ENCODE peak calls at places on chromosomes 6 and 20, in five cellular contexts. U, C, Y, N and D are unnamed samples.

GRCh38 chr6:113570651-113571050 is 286.5 kb upstream of the MARCKS start:
- DNase-seq in U (no peak), C (no peak), Y (no peak), N (no peak), D (no peak)

GRCh38 chr20:62308102-62308822 is 5.5 kb downstream of the ADRM1 start:
- DNase-seq in U (no peak), C (no peak), Y (no peak), N (no peak), D (no peak)

GRCh38 chr6:98845201-98846020 is 11.0 kb downstream of the POU3F2 start:
- DNase-seq in U (peak; percentile 77), C (peak; percentile 78), Y (peak; percentile 66), N (peak; percentile 37), D (peak; percentile 52)

GRCh38 chr6:22709804-22710203 is 140.4 kb downstream of the HDGFL1 start:
- DNase-seq in U (no peak), C (peak; percentile 50), Y (no peak), N (no peak), D (no peak)

GRCh38 chr6:45543298-45544235 is 165.8 kb upstream of the SUPT3H start:
- DNase-seq in U (no peak), C (peak; percentile 77), Y (no peak), N (no peak), D (no peak)

GRCh38 chr6:52612336-52613096 is 35.7 kb upstream of the TRAM2 start:
- DNase-seq in U (no peak), C (peak; percentile 50), Y (no peak), N (no peak), D (no peak)

GRCh38 chr6:17418281-17419188 is 25.1 kb downstream of the CAP2 start:
- DNase-seq in U (no peak), C (peak; percentile 53), Y (no peak), N (no peak), D (no peak)

GRCh38 chr20:25044261-25044560 is 13.7 kb downstream of the ACSS1 start:
- DNase-seq in U (peak; percentile 34), C (no peak), Y (no peak), N (no peak), D (no peak)

GRCh38 chr6:9520417-9521151 is 894.3 kb downstream of the TFAP2A start:
- DNase-seq in U (no peak), C (peak; percentile 89), Y (no peak), N (no peak), D (no peak)

GRCh38 chr20:4325548-4326187 is 310.3 kb upstream of the RNF24 start:
- DNase-seq in U (peak; percentile 63), C (no peak), Y (peak; percentile 45), N (no peak), D (no peak)

GRCh38 chr6:6646384-6646783 is 57.9 kb downstream of the LY86 start:
- DNase-seq in U (no peak), C (no peak), Y (no peak), N (no peak), D (no peak)

GRCh38 chr6:166540631-166541331 is 45.7 kb downstream of the RAMACL start:
- DNase-seq in U (no peak), C (peak; percentile 17), Y (no peak), N (peak; percentile 51), D (peak; percentile 9)

GRCh38 chr6:124164363-124164762 is 360.7 kb downstream of the NKAIN2 start:
- DNase-seq in U (no peak), C (no peak), Y (no peak), N (no peak), D (no peak)

GRCh38 chr6:90226257-90226656 is 70.4 kb downstream of the BACH2 start:
- DNase-seq in U (no peak), C (peak; percentile 74), Y (no peak), N (no peak), D (no peak)

GRCh38 chr20:16588241-16588640 is 15.0 kb upstream of the KIF16B start:
- DNase-seq in U (no peak), C (no peak), Y (no peak), N (no peak), D (no peak)

GRCh38 chr20:44619294-44619693 is 32.2 kb downstream of the ADA start:
- DNase-seq in U (no peak), C (no peak), Y (no peak), N (no peak), D (no peak)

GRCh38 chr6:78942451-78942850 is 75.1 kb downstream of the IRAK1BP1 start:
- DNase-seq in U (no peak), C (peak; percentile 15), Y (no peak), N (no peak), D (no peak)

GRCh38 chr6:140487586-140487985 is 1113.1 kb upstream of the CITED2 start:
- DNase-seq in U (no peak), C (no peak), Y (no peak), N (no peak), D (no peak)

GRCh38 chr20:35003211-35004031 is 47.8 kb downstream of the MYH7B start:
- DNase-seq in U (peak; percentile 43), C (no peak), Y (no peak), N (no peak), D (no peak)

GRCh38 chr6:134787261-134787871 is 162.5 kb downstream of the ALDH8A1 start:
- DNase-seq in U (no peak), C (peak; percentile 74), Y (no peak), N (no peak), D (no peak)

GRCh38 chr6:70389261-70389660 is 24.0 kb upstream of the FAM135A start:
- DNase-seq in U (no peak), C (no peak), Y (no peak), N (no peak), D (no peak)

GRCh38 chr6:44733146-44733545 is 345.6 kb downstream of the CDC5L start:
- DNase-seq in U (no peak), C (no peak), Y (peak; percentile 20), N (no peak), D (no peak)

GRCh38 chr6:125667326-125667725 is 82.1 kb upstream of the HEY2 start:
- DNase-seq in U (no peak), C (no peak), Y (no peak), N (no peak), D (no peak)

GRCh38 chr20:47681977-47682812 is 103.1 kb downstream of the SULF2 start:
- DNase-seq in U (no peak), C (no peak), Y (peak; percentile 76), N (no peak), D (no peak)

GRCh38 chr20:50283922-50284810 is 93.5 kb downstream of the CEBPB start:
- DNase-seq in U (peak; percentile 71), C (peak; percentile 66), Y (no peak), N (no peak), D (no peak)

GRCh38 chr20:17667445-17667844 is 14.6 kb downstream of the RRBP1 start:
- DNase-seq in U (no peak), C (no peak), Y (no peak), N (no peak), D (no peak)

GRCh38 chr6:134398453-134398852 is 80.5 kb upstream of the SGK1 start:
- DNase-seq in U (peak; percentile 65), C (no peak), Y (no peak), N (no peak), D (no peak)

GRCh38 chr20:25339608-25340007 is 51.0 kb downstream of the ABHD12 start:
- DNase-seq in U (no peak), C (no peak), Y (no peak), N (no peak), D (no peak)

GRCh38 chr6:31620586-31621319 is at the start of gene PRRC2A:
- DNase-seq in U (no peak), C (peak; percentile 59), Y (peak; percentile 92), N (peak; percentile 71), D (no peak)

GRCh38 chr20:50259705-50260479 is 69.3 kb downstream of the CEBPB start:
- DNase-seq in U (peak; percentile 74), C (no peak), Y (peak; percentile 68), N (no peak), D (no peak)

GRCh38 chr6:14224359-14225103 is 107.0 kb downstream of the CD83 start:
- DNase-seq in U (no peak), C (no peak), Y (no peak), N (no peak), D (no peak)

GRCh38 chr6:158321960-158322359 is 9.7 kb downstream of the TULP4 start:
- DNase-seq in U (no peak), C (peak; percentile 77), Y (no peak), N (no peak), D (no peak)

GRCh38 chr20:35008411-35009342 is 53.0 kb downstream of the MYH7B start:
- DNase-seq in U (peak; percentile 86), C (no peak), Y (no peak), N (no peak), D (no peak)

GRCh38 chr6:10338151-10338550 is 76.7 kb downstream of the TFAP2A start:
- DNase-seq in U (no peak), C (no peak), Y (no peak), N (no peak), D (no peak)

GRCh38 chr6:79048611-79049010 is 29.4 kb downstream of the PHIP start:
- DNase-seq in U (no peak), C (peak; percentile 31), Y (no peak), N (no peak), D (no peak)

GRCh38 chr6:144176043-144176442 is 25.7 kb downstream of the STX11 start:
- DNase-seq in U (no peak), C (no peak), Y (no peak), N (no peak), D (no peak)
- H3K4me1 ChIP-seq in U (no peaks in the 10 kb centered on the region), C (no peaks in the 10 kb centered on the region), Y (no peaks in the 10 kb centered on the region), N (peaks cover 2% of the 10 kb centered on the region), D (no peaks in the 10 kb centered on the region)

DNA sequence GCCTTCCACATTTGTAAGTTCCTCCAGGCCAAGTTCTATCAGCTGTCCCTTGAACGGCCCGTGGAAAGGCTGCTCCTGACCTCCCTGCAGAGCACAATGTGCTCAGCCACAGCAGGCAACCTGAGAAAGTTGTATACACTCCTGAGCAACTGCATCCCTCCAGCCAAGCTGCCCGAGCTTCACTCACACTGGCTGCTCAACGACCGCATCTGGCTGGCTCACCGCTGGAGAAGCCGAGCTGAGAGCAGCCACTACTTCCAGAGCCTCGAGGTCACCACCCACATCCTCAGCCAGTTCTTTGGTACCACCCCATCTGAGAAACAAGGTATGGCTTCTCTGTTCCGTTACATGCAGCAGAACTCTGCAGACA is 2.1 kb downstream of the ZSWIM1 start:
- DNase-seq in U (no peak), C (no peak), Y (no peak), N (no peak), D (no peak)
- H3K4me1 ChIP-seq in U (no peaks in the 10 kb centered on the region), C (peaks cover 2% of the 10 kb centered on the region), Y (peaks cover 29% of the 10 kb centered on the region), N (peaks cover 21% of the 10 kb centered on the region), D (peaks cover 18% of the 10 kb centered on the region)

GRCh38 chr20:32543570-32544259 is 41.4 kb downstream of the NOL4L start:
- DNase-seq in U (no peak), C (no peak), Y (no peak), N (no peak), D (no peak)
- H3K4me1 ChIP-seq in U (no peaks in the 10 kb centered on the region), C (no peaks in the 10 kb centered on the region), Y (peaks cover 5% of the 10 kb centered on the region), N (peaks cover 72% of the 10 kb centered on the region), D (peaks cover 45% of the 10 kb centered on the region)

DNA sequence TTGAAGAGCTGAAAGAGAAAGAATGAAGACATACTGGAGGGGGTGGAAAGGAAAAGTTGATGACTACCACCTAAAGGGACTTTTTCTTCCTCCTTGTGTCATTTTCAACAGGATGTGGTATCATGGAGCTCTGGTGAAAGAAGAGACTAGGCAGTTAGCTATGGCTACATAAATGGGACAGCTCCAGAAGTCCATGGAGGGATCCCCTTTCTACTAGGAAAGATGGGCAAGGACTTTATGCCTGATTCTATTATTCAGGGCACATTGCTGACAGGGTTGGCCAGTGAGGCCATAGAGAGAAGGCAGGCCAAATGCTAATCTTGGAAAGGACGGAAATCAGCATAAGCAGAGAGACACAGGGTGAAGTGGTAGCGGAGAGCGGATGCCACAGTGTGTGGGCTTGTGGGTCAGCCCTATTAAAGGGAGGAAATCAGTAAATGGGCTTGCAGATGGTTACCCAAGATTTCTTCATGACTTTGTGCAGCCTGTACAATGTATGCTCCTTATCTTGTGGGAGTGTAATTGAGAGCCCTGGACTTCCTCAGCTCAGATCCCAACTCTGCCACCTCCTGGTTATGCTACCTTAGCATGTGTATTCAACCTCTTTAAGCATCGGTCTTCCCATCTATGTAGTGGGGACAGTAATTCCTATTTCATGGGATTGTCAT is 77.4 kb upstream of the TMEM170B start:
- DNase-seq in U (no peak), C (peak; percentile 20), Y (no peak), N (no peak), D (no peak)
- H3K4me1 ChIP-seq in U (no peaks in the 10 kb centered on the region), C (peaks cover 5% of the 10 kb centered on the region), Y (no peaks in the 10 kb centered on the region), N (no peaks in the 10 kb centered on the region), D (peaks cover 3% of the 10 kb centered on the region)